ENCODE peak calls at places on chromosomes 4 and X, in five cellular contexts. P is kidney glomerular epithelial cell; L is BE2C; E is pulmonary artery endothelial cell; W is CD8-positive, alpha-beta memory T cell. U is an unnamed sample.
A peak's percentile ranks its signal among the peaks of the same experiment; 100 is the strongest.

GRCh38 chrX:50081282-50081955 is 119.4 kb downstream of the AKAP4 start:
- DNase-seq in P (no peak), L (peak; percentile 56), E (no peak), W (no peak), U (no peak)

GRCh38 chr4:177681902-177682301 is 239.7 kb upstream of the AGA start:
- DNase-seq in P (no peak), L (no peak), E (no peak), W (no peak), U (no peak)

GRCh38 chr4:26885912-26886274 is 25.3 kb downstream of the STIM2 start:
- DNase-seq in P (no peak), L (no peak), E (no peak), W (peak; percentile 78), U (peak; percentile 75)

GRCh38 chrX:110743679-110744340 is 51.8 kb downstream of the CHRDL1 start:
- DNase-seq in P (no peak), L (no peak), E (no peak), W (no peak), U (no peak)

GRCh38 chr4:80104927-80105326 is 31.9 kb upstream of the ANTXR2 start:
- DNase-seq in P (no peak), L (no peak), E (no peak), W (no peak), U (no peak)

GRCh38 chr4:85790582-85790981 is 315.6 kb downstream of the ARHGAP24 start:
- DNase-seq in P (no peak), L (no peak), E (no peak), W (no peak), U (no peak)

GRCh38 chr4:75555294-75556164 is at the start of gene ODAPH:
- DNase-seq in P (peak; percentile 91), L (no peak), E (no peak), W (no peak), U (no peak)

GRCh38 chrX:9644335-9644734 is 121.3 kb downstream of the GPR143 start:
- DNase-seq in P (no peak), L (no peak), E (no peak), W (peak; percentile 66), U (peak; percentile 45)

GRCh38 chrX:46574941-46575381 is 1.4 kb downstream of the CHST7 start:
- DNase-seq in P (no peak), L (peak; percentile 12), E (no peak), W (peak; percentile 7), U (peak; percentile 43)

GRCh38 chrX:47420264-47420663 is 49.9 kb downstream of the ZNF157 start:
- DNase-seq in P (no peak), L (no peak), E (no peak), W (no peak), U (no peak)